ENCODE peak calls at places on chromosome 1, in four cellular contexts. N is RWPE1, Q is SW480, Z is Kasumi-1. X is an unnamed sample.

GRCh38 chr1:26827663-26828062 is 1.2 kb downstream of the ZDHHC18 start:
- DNase-seq in N (no peak), Q (no peak), Z (no peak), X (no peak)

GRCh38 chr1:21368514-21369289 is 71.2 kb upstream of the NBPF3 start:
- DNase-seq in N (peak; percentile 73), Q (peak; percentile 63), Z (peak; percentile 60), X (no peak)

GRCh38 chr1:50595874-50596273 is 172.6 kb upstream of the DMRTA2 start:
- DNase-seq in N (no peak), Q (no peak), Z (no peak), X (no peak)

GRCh38 chr1:88983791-88984552 is 8.5 kb downstream of the KYAT3 start:
- DNase-seq in N (peak; percentile 51), Q (peak; percentile 29), Z (peak; percentile 75), X (no peak)

GRCh38 chr1:10909697-10910489 is 102.6 kb upstream of the TARDBP start:
- DNase-seq in N (peak; percentile 53), Q (peak; percentile 53), Z (peak; percentile 30), X (no peak)

GRCh38 chr1:232954594-232955365 is 4.4 kb downstream of the NTPCR start:
- DNase-seq in N (no peak), Q (no peak), Z (no peak), X (no peak)

GRCh38 chr1:206075786-206076725 is 23.1 kb downstream of the RHEX start:
- DNase-seq in N (peak; percentile 79), Q (no peak), Z (no peak), X (peak; percentile 72)

GRCh38 chr1:40849801-40850592 is 12.2 kb downstream of the CITED4 start:
- DNase-seq in N (peak; percentile 71), Q (peak; percentile 47), Z (peak; percentile 61), X (no peak)

GRCh38 chr1:157137051-157137772 is 983 bp downstream of the ETV3 start:
- DNase-seq in N (peak; percentile 34), Q (no peak), Z (peak; percentile 65), X (no peak)

X was measured in epithelial cell of prostate.